ENCODE peak calls at places on chromosomes 12 and 14, in six cellular contexts. J is HepG2, G is A549, P is endothelial cell of umbilical vein, E is K562, T is GM12878. L is an unnamed sample.

GRCh38 chr12:14999421-15000047 is 26.7 kb downstream of the PDE6H start:
- DNase-seq in P (no peak), G (no peak), J (no peak), T (no peak), E (no peak), L (no peak)

GRCh38 chr12:107642240-107642639 is 43.4 kb upstream of the PWP1 start:
- DNase-seq in E (no peak), P (no peak), T (no peak), G (no peak), J (no peak), L (no peak)

GRCh38 chr12:112535637-112536366 is 117.1 kb downstream of the PTPN11 start:
- DNase-seq in T (no peak), E (no peak), J (no peak), G (no peak), P (no peak), L (no peak)

GRCh38 chr14:30614155-30614554 is 8.0 kb upstream of the SCFD1 start:
- DNase-seq in E (no peak), T (no peak), P (no peak), J (no peak), G (no peak), L (no peak)

GRCh38 chr12:112796067-112796466 is 4.5 kb downstream of the RPH3A start:
- DNase-seq in G (no peak), T (no peak), E (no peak), P (no peak), J (no peak), L (no peak)

GRCh38 chr12:11949738-11950403 is 120.9 kb upstream of the BCL2L14 start:
- DNase-seq in P (no peak), J (no peak), T (no peak), E (no peak), G (no peak), L (no peak)

GRCh38 chr14:93041002-93041401 is 74.7 kb downstream of the ITPK1 start:
- DNase-seq in G (no peak), J (no peak), T (no peak), E (no peak), P (no peak), L (no peak)

GRCh38 chr12:113138826-113139225 is 3.3 kb upstream of the RASAL1 start:
- DNase-seq in J (no peak), G (no peak), T (no peak), P (no peak), E (no peak), L (no peak)

GRCh38 chr14:68637106-68638021 is 155.5 kb downstream of the ZFP36L1 start:
- DNase-seq in P (no peak), J (no peak), E (no peak), T (no peak), G (no peak), L (no peak)

GRCh38 chr12:63302269-63302940 is 151.4 kb upstream of the AVPR1A start:
- DNase-seq in P (peak), T (peak), E (no peak), G (no peak), J (no peak), L (no peak)

GRCh38 chr12:23221066-23221465 is 596.1 kb downstream of the ETNK1 start:
- DNase-seq in T (no peak), J (no peak), G (no peak), E (peak), P (no peak), L (no peak)
- TF ChIP-seq MYC in T (no peak), J (no peak), G (no peak), E (no peak), P (no peak), L (no peak)

DNA sequence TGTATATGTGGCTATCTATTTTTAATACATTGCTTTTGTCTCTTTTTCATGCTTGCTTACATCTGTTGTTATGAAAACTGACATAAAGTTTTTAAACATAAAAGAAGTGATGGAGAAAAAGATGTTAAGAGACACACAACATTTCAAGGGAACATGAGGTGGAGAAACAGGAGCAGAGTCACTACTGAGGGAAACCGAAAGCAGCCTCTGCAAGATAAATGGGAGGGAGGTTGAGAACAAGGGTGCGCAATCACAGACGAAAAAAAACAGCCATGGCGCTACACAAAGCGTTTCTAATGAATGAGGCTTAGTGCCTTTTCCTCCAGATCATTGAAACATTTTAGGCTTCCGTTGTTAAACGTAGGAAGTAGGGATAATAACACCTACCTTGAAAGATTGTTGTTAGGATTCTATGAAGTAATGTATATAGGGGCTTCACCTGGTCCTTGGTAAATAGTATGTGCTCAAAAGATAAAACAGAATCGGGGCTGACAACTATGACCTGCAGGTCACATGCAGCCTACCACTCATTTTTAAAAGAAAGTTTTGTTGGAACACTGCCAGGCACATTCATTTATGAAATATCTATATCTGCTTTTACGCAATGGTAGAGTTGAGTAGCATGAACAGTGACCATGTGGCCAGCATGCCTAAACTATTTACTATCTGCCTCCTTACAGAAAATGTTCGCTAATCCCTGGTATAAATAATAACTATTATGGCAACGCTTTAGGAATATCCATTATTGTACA is 228.2 kb upstream of the NPAS3 start:
- DNase-seq in T (no peak), J (no peak), P (no peak), E (no peak), G (no peak), L (no peak)
- TF ChIP-seq MYC in T (no peak), J (no peak), P (no peak), E (no peak), G (no peak), L (no peak)

DNA sequence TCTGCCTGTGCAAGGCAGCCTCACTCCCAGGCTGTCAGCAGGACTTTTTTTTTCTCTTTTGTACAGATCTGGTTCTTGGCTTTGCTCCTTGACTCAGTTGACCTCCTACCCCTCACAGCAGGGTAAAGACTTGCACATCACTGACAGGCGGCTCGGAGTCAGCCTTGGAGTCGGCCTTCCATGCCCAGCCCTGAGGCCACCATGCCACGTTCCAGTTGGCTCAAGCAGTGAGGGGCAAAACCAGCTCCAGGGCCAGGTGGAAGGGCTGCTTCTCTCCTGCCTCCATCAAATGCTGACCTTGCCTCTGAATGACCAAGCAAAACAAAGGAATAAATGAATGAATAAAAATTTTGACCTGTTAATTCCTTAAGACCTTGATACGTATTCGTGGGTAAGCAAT is 27.6 kb downstream of the JAG2 start:
- DNase-seq in J (no peak), T (no peak), E (no peak), G (no peak), P (no peak), L (no peak)
- TF ChIP-seq MYC in J (no peak), T (no peak), E (no peak), G (no peak), P (no peak), L (no peak)

DNA sequence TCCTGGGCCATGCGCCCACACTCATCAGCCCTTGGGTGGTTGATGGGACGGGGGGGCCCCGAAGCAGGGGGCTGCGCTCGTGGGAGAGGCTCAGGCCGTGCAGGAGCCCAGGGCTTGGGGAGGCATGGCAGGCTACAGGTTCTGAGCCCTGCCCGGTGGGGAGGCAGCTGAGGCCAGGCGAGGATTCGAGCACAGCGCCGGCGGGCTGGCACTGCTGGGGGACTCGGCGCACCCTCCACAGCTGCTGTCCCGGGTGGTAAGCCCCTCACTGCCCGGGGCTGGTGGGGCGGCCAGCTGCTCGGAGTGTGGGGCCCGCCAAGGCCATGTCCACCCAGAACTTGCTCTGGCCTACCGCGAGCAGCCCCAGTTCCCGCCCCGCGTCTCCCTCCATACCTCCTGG is 295.8 kb upstream of the SEL1L start:
- DNase-seq in P (no peak), T (no peak), E (no peak), G (no peak), J (no peak), L (no peak)
- TF ChIP-seq MYC in P (no peak), T (no peak), E (no peak), G (no peak), J (no peak), L (no peak)

DNA sequence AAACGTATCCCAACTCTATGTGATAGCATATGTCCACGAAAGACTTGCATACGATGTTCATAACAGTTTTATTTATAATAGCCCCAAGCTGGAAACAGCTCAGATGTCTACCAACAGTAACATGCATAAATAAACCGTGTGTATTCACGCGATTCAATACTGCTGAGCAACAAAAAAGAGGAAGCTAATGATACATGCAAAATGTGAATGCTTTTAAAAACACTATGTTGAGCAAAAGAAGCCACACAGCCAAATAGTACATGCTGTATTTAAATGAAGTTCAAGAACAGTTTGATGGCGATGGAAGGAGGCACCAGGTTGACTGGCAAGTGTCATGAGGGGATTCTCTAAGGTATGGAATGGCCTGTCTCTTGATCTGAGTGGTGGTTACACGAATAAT is 55.6 kb downstream of the TRIM9 start:
- DNase-seq in P (no peak), E (no peak), T (no peak), J (no peak), G (no peak), L (peak)
- TF ChIP-seq MYC in P (no peak), E (no peak), T (no peak), J (no peak), G (no peak), L (no peak)

DNA sequence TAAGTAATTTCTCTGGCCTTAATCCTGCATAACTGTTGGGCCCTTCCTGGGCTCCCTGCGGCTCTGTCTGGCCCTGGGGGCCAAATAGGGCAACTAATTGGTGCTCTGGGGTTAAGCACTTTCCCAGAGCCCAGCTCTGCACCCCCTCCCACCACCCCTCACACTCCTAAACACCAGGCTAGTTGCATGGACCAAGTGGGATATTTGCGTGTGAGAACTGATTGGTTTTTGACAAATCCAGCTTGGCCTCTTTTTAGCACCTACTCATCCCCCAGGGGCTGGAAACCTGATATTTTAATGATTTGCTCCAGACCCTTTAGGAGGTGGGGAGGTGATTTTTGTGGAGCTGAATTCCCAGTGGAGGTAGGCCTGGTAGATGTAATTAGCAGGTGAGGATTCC is 91.9 kb downstream of the DICER1 start:
- DNase-seq in G (no peak), T (no peak), E (no peak), P (no peak), J (no peak), L (no peak)
- TF ChIP-seq MYC in G (no peak), T (no peak), E (no peak), P (no peak), J (no peak), L (no peak)

DNA sequence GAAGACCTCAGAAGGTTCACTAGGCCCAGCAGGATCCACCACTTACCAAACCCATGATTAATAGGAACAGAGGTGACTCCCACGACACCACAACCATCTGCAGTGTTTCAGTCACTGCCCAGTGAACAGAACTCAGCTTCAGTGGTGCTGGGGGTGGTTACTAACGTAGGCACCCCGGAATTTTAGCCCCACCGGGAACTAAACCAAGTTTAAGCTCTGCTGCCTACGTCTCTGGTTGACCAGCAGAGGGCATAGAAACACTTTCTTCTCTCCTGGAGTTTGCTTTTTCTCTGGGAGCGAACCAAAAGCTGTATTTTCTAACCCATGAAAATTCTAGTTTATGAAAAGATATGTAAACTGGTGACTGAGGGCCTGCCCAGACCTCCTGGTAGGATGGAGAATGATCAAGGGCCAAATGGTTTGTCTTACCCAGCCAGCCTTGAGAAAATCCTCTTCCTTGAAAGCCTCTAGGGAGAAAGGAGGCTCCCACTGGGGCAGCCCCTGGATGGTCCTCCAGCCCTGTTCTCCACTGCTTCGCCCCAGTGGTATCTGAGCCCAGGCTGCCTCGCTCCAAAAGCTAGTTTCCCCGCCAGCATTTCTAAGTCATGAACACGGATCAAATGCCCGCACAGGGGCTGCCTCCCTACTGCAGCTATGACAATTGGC is 379.8 kb downstream of the DPF3 start:
- DNase-seq in G (peak), T (no peak), P (peak), J (peak), E (peak), L (peak)
- TF ChIP-seq MYC in G (no peak), T (no peak), P (no peak), J (no peak), E (no peak), L (no peak)

GRCh38 chr14:90755661-90756304 is 60.4 kb downstream of the TTC7B start:
- DNase-seq in P (no peak), E (no peak), T (no peak), G (no peak), J (no peak), L (no peak)
- TF ChIP-seq MYC in P (no peak), E (no peak), T (no peak), G (no peak), J (no peak), L (no peak)

GRCh38 chr12:124725612-124726237 is 137.9 kb downstream of the SCARB1 start:
- DNase-seq in P (no peak), G (no peak), E (no peak), T (no peak), J (no peak), L (no peak)

GRCh38 chr12:124727244-124727673 is 136.4 kb downstream of the SCARB1 start:
- DNase-seq in T (no peak), E (peak), P (peak), G (no peak), J (peak), L (peak)

GRCh38 chr12:124725099-124725498 is 138.6 kb downstream of the SCARB1 start:
- DNase-seq in G (no peak), E (no peak), P (no peak), J (no peak), T (no peak), L (no peak)

GRCh38 chr12:124730455-124730932 is 133.2 kb downstream of the SCARB1 start:
- DNase-seq in T (no peak), G (no peak), E (no peak), J (peak), P (peak), L (no peak)

GRCh38 chr12:124727922-124728321 is 135.7 kb downstream of the SCARB1 start:
- DNase-seq in T (no peak), G (no peak), P (no peak), J (no peak), E (no peak), L (peak)
- TF ChIP-seq MYC in T (no peak), G (no peak), P (no peak), J (no peak), E (no peak), L (no peak)

L was measured in NB4.